ENCODE peak calls at places on chromosomes 4 and X, in eight cellular contexts. Q is naive thymus-derived CD4-positive, alpha-beta T cell; O is T-cell; C is GM10248; A is stimulated activated CD4-positive, alpha-beta T cell treated with anti-CD3 and anti-CD28 coated beads, Interleukin-15, amount 100 ng/mL, for 1 hour; W is neural progenitor cell; X is stimulated activated naive B cell treated with anti-CD40 and anti-IgM and Interleukin-4, amounts not matched to agents 10 μg/mL and 1 μg/mL and 100 μg/mL, for 72 hours; Z is transverse colon. G is an unnamed sample.
A peak's percentile ranks its signal among the peaks of the same experiment; 100 is the strongest.

GRCh38 chr4:119082661-119083060 is 53.0 kb upstream of the MYOZ2 start:
- DNase-seq in Q (no peak), O (no peak), C (no peak), A (no peak), W (no peak), X (no peak), Z (no peak), G (no peak)

GRCh38 chr4:159434496-159435241 is 331.8 kb downstream of the RAPGEF2 start:
- DNase-seq in Q (no peak), O (no peak), C (no peak), A (no peak), W (no peak), X (no peak), Z (no peak), G (no peak)

GRCh38 chr4:143186202-143186601 is 1.5 kb downstream of the USP38 start:
- DNase-seq in Q (no peak), O (no peak), C (no peak), A (no peak), W (peak; percentile 3), X (no peak), Z (no peak), G (no peak)

GRCh38 chr4:85153221-85153620 is 186.7 kb upstream of the WDFY3 start:
- DNase-seq in Q (no peak), O (no peak), C (no peak), A (no peak), W (no peak), X (no peak), Z (no peak), G (no peak)

GRCh38 chrX:139932077-139932900 is 564 bp downstream of the ATP11C start:
- DNase-seq in Q (peak; percentile 51), O (peak; percentile 28), C (peak; percentile 46), A (peak; percentile 5), W (peak; percentile 77), X (peak; percentile 23), Z (peak; percentile 55), G (peak; percentile 11)

GRCh38 chr4:87069037-87069742 is 134.4 kb downstream of the AFF1 start:
- DNase-seq in Q (no peak), O (no peak), C (no peak), A (no peak), W (no peak), X (no peak), Z (no peak), G (no peak)

GRCh38 chr4:7195546-7196282 is 3.4 kb downstream of the SORCS2 start:
- DNase-seq in Q (no peak), O (no peak), C (no peak), A (no peak), W (no peak), X (no peak), Z (no peak), G (no peak)

GRCh38 chr4:55438314-55438713 is 42.6 kb downstream of the TMEM165 start:
- DNase-seq in Q (no peak), O (no peak), C (no peak), A (no peak), W (no peak), X (no peak), Z (no peak), G (no peak)

GRCh38 chrX:65587616-65588526 is 53.3 kb upstream of the LAS1L start:
- DNase-seq in Q (no peak), O (no peak), C (no peak), A (no peak), W (no peak), X (no peak), Z (peak; percentile 86), G (peak; percentile 80)

GRCh38 chrX:155334486-155335316 is at the start of gene CLIC2:
- DNase-seq in Q (no peak), O (no peak), C (no peak), A (no peak), W (no peak), X (no peak), Z (peak; percentile 17), G (no peak)

GRCh38 chr4:56654238-56654632 is 26.9 kb downstream of the HOPX start:
- DNase-seq in Q (no peak), O (no peak), C (no peak), A (no peak), W (no peak), X (no peak), Z (peak; percentile 59), G (no peak)

GRCh38 chr4:87718221-87718620 is 68.1 kb downstream of the DMP1 start:
- DNase-seq in Q (no peak), O (no peak), C (no peak), A (no peak), W (no peak), X (no peak), Z (no peak), G (no peak)

GRCh38 chrX:36364262-36364661 is 444.7 kb downstream of the CFAP47 start:
- DNase-seq in Q (no peak), O (no peak), C (no peak), A (no peak), W (no peak), X (no peak), Z (no peak), G (no peak)

GRCh38 chrX:41236629-41237028 is 97.3 kb upstream of the DDX3X start:
- DNase-seq in Q (no peak), O (no peak), C (peak; percentile 61), A (no peak), W (no peak), X (no peak), Z (no peak), G (no peak)

GRCh38 chrX:103175944-103176753 is 38.8 kb upstream of the BEX4 start:
- DNase-seq in Q (peak; percentile 52), O (peak; percentile 54), C (peak; percentile 53), A (no peak), W (peak; percentile 38), X (peak; percentile 12), Z (peak; percentile 59), G (peak; percentile 68)

GRCh38 chr4:18291313-18291712 is 269.8 kb upstream of the LCORL start:
- DNase-seq in Q (no peak), O (no peak), C (no peak), A (no peak), W (no peak), X (no peak), Z (no peak), G (no peak)

GRCh38 chr4:183876268-183876934 is 28.7 kb upstream of the STOX2 start:
- DNase-seq in Q (no peak), O (no peak), C (no peak), A (no peak), W (no peak), X (no peak), Z (peak; percentile 63), G (peak; percentile 71)

GRCh38 chr4:7049739-7050138 is 6.6 kb downstream of the TADA2B start:
- DNase-seq in Q (no peak), O (no peak), C (no peak), A (no peak), W (no peak), X (no peak), Z (no peak), G (no peak)

GRCh38 chr4:60805500-60806313 is 394.4 kb upstream of the ADGRL3 start:
- DNase-seq in Q (no peak), O (no peak), C (peak; percentile 4), A (no peak), W (peak; percentile 59), X (no peak), Z (no peak), G (no peak)

GRCh38 chrX:69073721-69074120 is 91.5 kb downstream of the PJA1 start:
- DNase-seq in Q (no peak), O (no peak), C (no peak), A (no peak), W (no peak), X (no peak), Z (no peak), G (no peak)

GRCh38 chr4:29046716-29047115 is 1673.5 kb upstream of the PCDH7 start:
- DNase-seq in Q (no peak), O (no peak), C (no peak), A (no peak), W (no peak), X (no peak), Z (no peak), G (no peak)

GRCh38 chr4:8368061-8368481 is 72.5 kb downstream of the ACOX3 start:
- DNase-seq in Q (no peak), O (no peak), C (no peak), A (no peak), W (no peak), X (no peak), Z (no peak), G (no peak)

G was measured in mucosa of gallbladder.